ENCODE peak calls at places on chromosomes 11 and 22, in nine cellular contexts. A is NCI-H1930; Q is retina; P is lung; F is midbrain; T is lower lobe of right lung; Z is NCI-H2171; X is activated CD8-positive, alpha-beta memory T cell treated with anti-CD3 and anti-CD28 coated beads for 48 hours; U is effector CD4-positive, alpha-beta T cell. V is an unnamed sample.

GRCh38 chr11:85769758-85770157 is 41.2 kb downstream of the SYTL2 start:
- DNase-seq in A (no peak), Q (no peak), P (no peak), F (no peak), T (no peak), Z (peak), X (no peak), U (no peak), V (no peak)

GRCh38 chr11:86523738-86524602 is 148.4 kb downstream of the ME3 start:
- DNase-seq in A (no peak), Q (no peak), P (no peak), F (no peak), T (no peak), Z (no peak), X (no peak), U (no peak), V (peak)

GRCh38 chr22:46788426-46789168 is 26.1 kb downstream of the TBC1D22A start:
- DNase-seq in A (no peak), Q (no peak), P (no peak), F (no peak), T (no peak), Z (no peak), X (no peak), U (no peak), V (no peak)

GRCh38 chr11:131471976-131472375 is 101.6 kb downstream of the NTM start:
- DNase-seq in A (no peak), Q (no peak), P (no peak), F (no peak), T (no peak), Z (no peak), X (no peak), U (no peak), V (no peak)

GRCh38 chr11:33624082-33624481 is 76.5 kb downstream of the C11orf91 start:
- DNase-seq in A (no peak), Q (no peak), P (no peak), F (no peak), T (no peak), Z (peak), X (no peak), U (no peak), V (no peak)

GRCh38 chr22:46362934-46363515 is 27.5 kb downstream of the TRMU start:
- DNase-seq in A (no peak), Q (no peak), P (no peak), F (no peak), T (peak), Z (no peak), X (no peak), U (no peak), V (no peak)

GRCh38 chr11:2210366-2211112 is 38.9 kb upstream of the TH start:
- DNase-seq in A (no peak), Q (no peak), P (no peak), F (no peak), T (peak), Z (no peak), X (no peak), U (no peak), V (no peak)

GRCh38 chr11:80970016-80970516 is 1529.2 kb upstream of the TENM4 start:
- DNase-seq in A (no peak), Q (no peak), P (no peak), F (no peak), T (no peak), Z (no peak), X (no peak), U (no peak), V (no peak)

GRCh38 chr22:36901411-36902142 is 11.9 kb upstream of the CSF2RB start:
- DNase-seq in A (no peak), Q (no peak), P (no peak), F (no peak), T (no peak), Z (no peak), X (no peak), U (no peak), V (no peak)

GRCh38 chr22:44736581-44737413 is 15.6 kb upstream of the ARHGAP8 start:
- DNase-seq in A (no peak), Q (no peak), P (no peak), F (no peak), T (no peak), Z (no peak), X (no peak), U (no peak), V (no peak)

GRCh38 chr11:126543691-126544090 is 188.2 kb downstream of the ST3GAL4 start:
- DNase-seq in A (no peak), Q (peak), P (no peak), F (no peak), T (no peak), Z (no peak), X (no peak), U (no peak), V (no peak)

GRCh38 chr11:69249641-69250502 is 44.1 kb upstream of the MYEOV start:
- DNase-seq in A (no peak), Q (peak), P (peak), F (no peak), T (peak), Z (peak), X (no peak), U (no peak), V (no peak)

GRCh38 chr11:125443767-125444311 is 52.2 kb downstream of the FEZ1 start:
- DNase-seq in A (no peak), Q (peak), P (no peak), F (peak), T (no peak), Z (no peak), X (no peak), U (no peak), V (no peak)

GRCh38 chr11:91366186-91366585 is 858.4 kb upstream of the FAT3 start:
- DNase-seq in A (no peak), Q (no peak), P (no peak), F (no peak), T (no peak), Z (no peak), X (no peak), U (no peak), V (no peak)

V was measured in Calu3.